ENCODE peak calls at places on chromosomes 12 and 14, in seven cellular contexts. K is AG10803, I is foreskin fibroblast, V is activated B cell treated with CpG ODN at 0.5 μM for 24 hours, P is A549, D is natural killer cell, R is K562. H is an unnamed sample.

GRCh38 chr14:81681466-81681865 is 147.8 kb upstream of the SEL1L start:
- DNase-seq in V (no peak), P (no peak), K (no peak), I (no peak), D (no peak), R (no peak), H (no peak)

GRCh38 chr12:57000393-57000792 is 6.0 kb downstream of the ZBTB39 start:
- DNase-seq in D (no peak), I (no peak), K (no peak), V (no peak), P (no peak), R (peak), H (no peak)

GRCh38 chr14:55133416-55133815 is 4.4 kb downstream of the LGALS3 start:
- DNase-seq in R (peak), P (no peak), I (peak), K (no peak), D (no peak), V (no peak), H (no peak)

GRCh38 chr14:65239143-65239672 is 136.9 kb upstream of the MAX start:
- DNase-seq in V (no peak), R (no peak), D (no peak), I (peak), K (peak), P (no peak), H (no peak)

GRCh38 chr12:109448707-109449390 is 28.3 kb downstream of the KCTD10 start:
- DNase-seq in D (no peak), R (no peak), I (no peak), K (peak), V (no peak), P (no peak), H (no peak)

GRCh38 chr12:62934799-62935674 is at the start of gene PPM1H:
- DNase-seq in D (no peak), P (peak), R (peak), K (peak), I (no peak), V (peak), H (peak)

GRCh38 chr12:62683724-62684501 is 217.3 kb downstream of the MON2 start:
- DNase-seq in I (peak), V (no peak), D (no peak), K (peak), R (no peak), P (no peak), H (no peak)

GRCh38 chr12:97112161-97112560 is 205.1 kb downstream of the NEDD1 start:
- DNase-seq in I (no peak), V (no peak), D (no peak), R (no peak), P (peak), K (no peak), H (no peak)

GRCh38 chr14:104135121-104135903 is 3.1 kb upstream of the KIF26A start:
- DNase-seq in I (no peak), V (no peak), P (peak), R (no peak), D (no peak), K (no peak), H (peak)

GRCh38 chr12:113242018-113242418 is 20.8 kb downstream of the TPCN1 start:
- DNase-seq in D (no peak), V (no peak), K (peak), I (no peak), P (no peak), R (no peak), H (no peak)

GRCh38 chr14:73049428-73049827 is 8.9 kb upstream of the RBM25 start:
- DNase-seq in P (no peak), I (peak), K (no peak), D (no peak), V (no peak), R (no peak), H (no peak)

GRCh38 chr14:22973217-22974032 is 8.9 kb downstream of the AJUBA start:
- DNase-seq in K (peak), P (peak), R (peak), V (no peak), I (peak), D (peak), H (peak)

GRCh38 chr12:113861708-113862312 is 104.3 kb downstream of the RBM19 start:
- DNase-seq in R (no peak), I (no peak), V (no peak), P (no peak), K (no peak), D (no peak), H (no peak)

GRCh38 chr14:99649219-99649618 is 4.3 kb downstream of the HHIPL1 start:
- DNase-seq in P (no peak), R (no peak), I (peak), V (no peak), D (no peak), K (peak), H (no peak)

DNA sequence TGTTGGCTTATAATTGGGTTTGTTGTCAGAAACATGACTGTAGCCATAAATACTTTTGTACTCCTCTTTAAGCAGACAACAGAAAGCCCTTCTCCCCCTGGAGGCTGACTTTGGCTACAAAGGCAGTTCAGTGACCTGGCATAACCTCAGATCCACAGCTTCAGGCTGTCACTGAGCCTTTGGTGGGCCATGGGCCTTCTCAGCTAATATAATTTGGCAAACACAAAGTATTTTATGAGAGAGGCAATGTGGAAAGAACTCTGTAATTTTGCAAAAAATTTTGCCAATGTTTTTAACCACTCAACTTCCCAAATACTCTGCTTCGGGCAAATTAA is 15.5 kb upstream of the MGP start:
- DNase-seq in I (no peak), D (no peak), K (no peak), P (peak), R (no peak), V (no peak), H (no peak)
- TF ChIP-seq CTCF in I (no peak), D (no peak), K (no peak), P (no peak), R (no peak), V (no peak), H (no peak)

GRCh38 chr12:93603762-93604161 is 31.3 kb downstream of the SOCS2 start:
- DNase-seq in R (no peak), K (no peak), P (no peak), D (no peak), V (no peak), I (no peak), H (no peak)
- TF ChIP-seq CTCF in R (no peak), K (no peak), P (no peak), D (no peak), V (no peak), I (no peak), H (no peak)

GRCh38 chr12:117119592-117120198 is 20.5 kb upstream of the TESC start:
- DNase-seq in R (peak), I (no peak), K (no peak), D (no peak), V (no peak), P (peak), H (peak)
- TF ChIP-seq CTCF in R (peak), I (peak), K (peak), D (peak), V (no peak), P (peak), H (peak)

GRCh38 chr14:33480589-33481184 is 470.2 kb downstream of the EGLN3 start:
- DNase-seq in V (no peak), K (no peak), I (no peak), D (no peak), P (no peak), R (no peak), H (no peak)

GRCh38 chr14:33477752-33478151 is 473.1 kb downstream of the EGLN3 start:
- DNase-seq in D (no peak), V (no peak), P (no peak), R (no peak), K (no peak), I (no peak), H (no peak)

GRCh38 chr14:33469898-33470297 is 481.0 kb downstream of the EGLN3 start:
- DNase-seq in I (no peak), K (no peak), D (no peak), R (no peak), V (no peak), P (no peak), H (no peak)

GRCh38 chr14:33475623-33476022 is 475.3 kb downstream of the EGLN3 start:
- DNase-seq in K (peak), P (peak), D (no peak), I (peak), V (no peak), R (no peak), H (peak)
- TF ChIP-seq CTCF in K (peak), P (peak), D (no peak), I (no peak), V (no peak), R (peak), H (peak)

GRCh38 chr12:21607701-21608100 is 3.1 kb upstream of the GYS2 start:
- DNase-seq in K (peak), P (peak), V (no peak), D (no peak), R (no peak), I (peak), H (no peak)
- TF ChIP-seq CTCF in K (peak), P (peak), V (no peak), D (no peak), R (no peak), I (no peak), H (no peak)

GRCh38 chr12:21453312-21453852 is 15.9 kb downstream of the PYROXD1 start:
- DNase-seq in V (no peak), K (no peak), P (no peak), D (no peak), I (no peak), R (no peak), H (no peak)

GRCh38 chr12:21456291-21456780 is 18.9 kb downstream of the PYROXD1 start:
- DNase-seq in D (peak), V (no peak), P (no peak), K (no peak), R (no peak), I (no peak), H (no peak)

DNA sequence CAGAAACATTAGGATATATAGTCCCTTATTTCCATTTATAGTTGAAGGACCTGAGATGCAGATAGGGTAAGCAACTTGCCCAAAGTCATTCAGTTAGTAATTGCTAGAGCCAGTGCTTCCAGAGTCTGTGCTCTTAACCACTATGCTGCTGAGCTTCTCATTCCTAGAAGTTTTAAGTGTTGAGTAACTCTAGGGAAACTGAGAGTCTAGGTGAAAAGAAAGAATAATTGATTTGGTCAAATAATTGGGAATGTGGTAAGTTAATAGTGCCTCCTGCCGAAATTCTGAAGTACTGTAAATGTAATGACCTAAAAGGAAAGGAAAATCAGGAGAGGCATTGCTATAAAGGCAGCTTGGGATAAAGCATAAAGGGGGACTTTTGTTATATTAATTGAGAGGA is 14.1 kb downstream of the PYROXD1 start:
- DNase-seq in R (no peak), P (no peak), I (no peak), D (no peak), V (no peak), K (peak), H (no peak)
- TF ChIP-seq CTCF in R (no peak), P (peak), I (no peak), D (no peak), V (no peak), K (peak), H (no peak)

GRCh38 chr12:133236556-133236955 is 879 bp upstream of the ANHX start:
- DNase-seq in D (no peak), K (no peak), R (no peak), I (no peak), P (no peak), V (no peak), H (no peak)
- TF ChIP-seq CTCF in D (no peak), K (no peak), R (no peak), I (no peak), P (no peak), V (no peak), H (no peak)